ENCODE peak calls at places on chromosomes 11 and 22, in nine cellular contexts. W, V, N, R, O, M, K, I and D are unnamed samples.

GRCh38 chr22:46073683-46074504 is 76.4 kb upstream of the PPARA start:
- DNase-seq in W (peak; percentile 18), V (peak; percentile 29), N (peak; percentile 63), R (peak; percentile 47), O (peak; percentile 44), M (peak; percentile 84), K (peak; percentile 59), I (peak; percentile 61), D (no peak)

GRCh38 chr22:48943567-48944432 is 883.9 kb downstream of the BRD1 start:
- DNase-seq in W (peak; percentile 47), V (peak; percentile 11), N (peak; percentile 29), R (no peak), O (no peak), M (no peak), K (no peak), I (no peak), D (no peak)

GRCh38 chr11:26537341-26537740 is 34.7 kb downstream of the MUC15 start:
- DNase-seq in W (no peak), V (no peak), N (no peak), R (no peak), O (no peak), M (no peak), K (no peak), I (no peak), D (no peak)

GRCh38 chr11:40722179-40722795 is 737.2 kb downstream of the LRRC4C start:
- DNase-seq in W (peak; percentile 49), V (peak; percentile 4), N (peak; percentile 63), R (no peak), O (no peak), M (no peak), K (peak; percentile 30), I (no peak), D (peak; percentile 3)

GRCh38 chr11:108871152-108871551 is 206.3 kb downstream of the DDX10 start:
- DNase-seq in W (peak; percentile 55), V (no peak), N (no peak), R (no peak), O (peak; percentile 15), M (no peak), K (peak; percentile 51), I (peak; percentile 11), D (peak; percentile 26)

GRCh38 chr11:116138280-116138679 is 634.1 kb upstream of the CADM1 start:
- DNase-seq in W (no peak), V (no peak), N (no peak), R (no peak), O (no peak), M (no peak), K (no peak), I (no peak), D (no peak)

GRCh38 chr11:92846542-92847125 is 122.8 kb upstream of the MTNR1B start:
- DNase-seq in W (no peak), V (no peak), N (no peak), R (no peak), O (no peak), M (no peak), K (no peak), I (no peak), D (no peak)

GRCh38 chr22:36395061-36395849 is 7.5 kb upstream of the MYH9 start:
- DNase-seq in W (no peak), V (peak; percentile 73), N (no peak), R (no peak), O (no peak), M (no peak), K (no peak), I (no peak), D (peak; percentile 30)

GRCh38 chr22:45916515-45916914 is 60.4 kb downstream of the WNT7B start:
- DNase-seq in W (no peak), V (peak; percentile 88), N (no peak), R (no peak), O (no peak), M (no peak), K (no peak), I (no peak), D (no peak)

GRCh38 chr11:14418801-14419417 is 59.9 kb upstream of the RRAS2 start:
- DNase-seq in W (no peak), V (no peak), N (no peak), R (no peak), O (no peak), M (no peak), K (peak; percentile 8), I (no peak), D (peak; percentile 8)

GRCh38 chr11:12244156-12244555 is 133.2 kb upstream of the PARVA start:
- DNase-seq in W (no peak), V (no peak), N (no peak), R (no peak), O (no peak), M (no peak), K (no peak), I (no peak), D (no peak)

GRCh38 chr11:65793144-65793581 is 6.3 kb downstream of the OVOL1 start:
- DNase-seq in W (no peak), V (peak; percentile 91), N (peak; percentile 90), R (no peak), O (no peak), M (no peak), K (no peak), I (no peak), D (peak; percentile 97)

GRCh38 chr22:49929553-49929979 is 11.1 kb downstream of the CRELD2 start:
- DNase-seq in W (no peak), V (peak; percentile 74), N (peak; percentile 73), R (peak; percentile 63), O (peak; percentile 60), M (peak; percentile 85), K (peak; percentile 76), I (no peak), D (no peak)

GRCh38 chr22:37951305-37951704 is 2.1 kb downstream of the C22orf23 start:
- DNase-seq in W (no peak), V (no peak), N (no peak), R (no peak), O (no peak), M (no peak), K (no peak), I (no peak), D (no peak)

GRCh38 chr22:37959231-37959825 is 5.8 kb downstream of the POLR2F start:
- DNase-seq in W (no peak), V (no peak), N (no peak), R (no peak), O (no peak), M (no peak), K (no peak), I (no peak), D (no peak)

GRCh38 chr22:37953062-37953436 is 352 bp downstream of the C22orf23 start:
- DNase-seq in W (no peak), V (no peak), N (no peak), R (no peak), O (no peak), M (no peak), K (no peak), I (peak; percentile 18), D (peak; percentile 12)

GRCh38 chr22:37957232-37957631 is 3.7 kb downstream of the POLR2F start:
- DNase-seq in W (no peak), V (no peak), N (no peak), R (no peak), O (no peak), M (no peak), K (no peak), I (no peak), D (no peak)

DNA sequence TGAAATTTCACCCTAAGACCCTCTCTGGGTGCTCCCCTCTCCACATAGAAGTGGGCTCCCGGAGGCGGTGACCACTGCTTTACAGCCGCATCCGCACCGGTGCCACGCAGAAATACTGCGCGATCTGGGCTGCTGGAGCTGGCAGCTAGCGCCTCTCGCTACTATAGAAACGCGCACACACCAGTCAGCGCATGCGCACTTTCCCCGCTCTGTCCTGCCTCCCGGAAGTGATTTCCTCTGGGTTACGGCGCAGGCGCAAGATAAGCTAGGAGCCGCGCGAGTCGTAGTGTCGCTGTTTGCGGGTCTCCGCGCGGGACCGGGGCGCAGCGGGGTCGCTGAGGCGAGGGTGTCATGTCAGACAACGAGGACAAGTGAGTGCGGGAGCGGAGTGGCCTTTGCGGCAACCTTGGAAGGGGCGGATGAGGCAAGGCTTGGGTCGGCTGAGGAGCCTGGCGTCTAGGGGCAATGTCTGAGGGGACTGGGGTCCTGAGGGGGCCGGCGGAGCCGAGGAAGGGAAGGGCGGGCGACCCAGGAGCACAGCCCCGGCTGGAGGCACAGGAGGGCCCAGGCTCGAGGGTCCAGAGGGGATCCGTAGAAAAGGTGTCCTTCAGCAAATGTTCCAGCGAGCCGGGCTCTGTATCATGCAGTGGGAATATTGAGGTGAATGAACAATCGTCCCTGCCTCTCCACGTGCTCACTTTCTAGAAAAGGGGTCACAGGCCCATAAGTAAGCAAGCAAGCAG is at the start of the genes C22orf23 and POLR2F:
- DNase-seq in W (peak; percentile 93), V (peak; percentile 96), N (peak; percentile 96), R (peak; percentile 95), O (peak; percentile 96), M (peak; percentile 99), K (peak; percentile 97), I (peak; percentile 96), D (peak; percentile 99)
- H3K27me3 ChIP-seq in W (no peaks in the 10 kb centered on the region), V (no peaks in the 10 kb centered on the region), N (no peaks in the 10 kb centered on the region), R (no peaks in the 10 kb centered on the region), O (no peaks in the 10 kb centered on the region), M (no peaks in the 10 kb centered on the region), K (no peaks in the 10 kb centered on the region), I (no peaks in the 10 kb centered on the region), D (no peaks in the 10 kb centered on the region)

GRCh38 chr11:58133329-58134076 is 8.2 kb upstream of the OR9I1 start:
- DNase-seq in W (peak; percentile 51), V (no peak), N (no peak), R (no peak), O (no peak), M (no peak), K (no peak), I (no peak), D (no peak)
- TF ChIP-seq CTCF in W (peak; percentile 29), V (no peak), N (no peak), R (no peak), O (no peak), M (no peak), K (no peak), I (no peak), D (no peak)

DNA sequence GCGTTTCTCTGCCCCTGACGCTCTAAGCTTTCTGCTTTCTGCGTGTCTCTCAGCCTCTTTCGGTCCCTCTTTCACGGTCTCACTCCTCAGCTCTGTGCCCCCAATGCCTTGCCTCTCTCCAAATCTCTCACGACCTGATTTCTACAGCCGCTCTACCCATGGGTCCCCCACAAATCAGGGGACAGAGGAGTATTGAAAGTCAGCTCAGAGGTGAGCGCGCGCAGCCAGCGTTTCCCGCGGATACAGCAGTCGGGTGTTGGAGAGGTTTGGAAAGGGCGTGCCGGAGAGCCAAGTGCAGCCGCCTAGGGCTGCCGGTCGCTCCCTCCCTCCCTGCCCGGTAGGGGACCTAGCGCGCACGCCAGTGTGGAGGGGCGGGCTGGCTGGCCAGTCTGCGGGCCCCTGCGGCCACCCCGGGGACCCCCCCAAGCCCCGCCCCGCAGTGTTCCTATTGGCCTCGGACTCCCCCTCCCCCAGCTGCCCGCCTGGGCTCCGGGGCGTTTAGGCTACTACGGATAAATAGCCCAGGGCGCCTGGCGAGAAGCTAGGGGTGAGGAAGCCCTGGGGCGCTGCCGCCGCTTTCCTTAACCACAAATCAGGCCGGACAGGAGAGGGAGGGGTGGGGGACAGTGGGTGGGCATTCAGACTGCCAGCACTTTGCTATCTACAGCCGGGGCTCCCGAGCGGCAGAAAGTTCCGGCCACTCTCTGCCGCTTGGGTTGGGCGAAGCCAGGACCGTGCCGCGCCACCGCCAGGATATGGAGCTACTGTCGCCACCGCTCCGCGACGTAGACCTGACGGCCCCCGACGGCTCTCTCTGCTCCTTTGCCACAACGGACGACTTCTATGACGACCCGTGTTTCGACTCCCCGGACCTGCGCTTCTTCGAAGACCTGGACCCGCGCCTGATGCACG is at the start of gene MYOD1:
- DNase-seq in W (no peak), V (no peak), N (no peak), R (no peak), O (no peak), M (peak; percentile 92), K (no peak), I (no peak), D (no peak)
- H3K27me3 ChIP-seq in W (no peaks in the 10 kb centered on the region), V (peaks cover 55% of the 10 kb centered on the region), N (peaks cover 18% of the 10 kb centered on the region), R (peaks cover 21% of the 10 kb centered on the region), O (peaks cover 94% of the 10 kb centered on the region), M (no peaks in the 10 kb centered on the region), K (peaks cover 47% of the 10 kb centered on the region), I (peaks cover 25% of the 10 kb centered on the region), D (no peaks in the 10 kb centered on the region)

GRCh38 chr11:32312865-32313403 is 122.4 kb downstream of the WT1 start:
- DNase-seq in W (peak; percentile 48), V (peak; percentile 29), N (no peak), R (peak; percentile 54), O (no peak), M (no peak), K (peak; percentile 46), I (no peak), D (peak; percentile 31)
- TF ChIP-seq CTCF in W (peak; percentile 59), V (peak; percentile 89), N (peak; percentile 62), R (peak; percentile 72), O (peak; percentile 69), M (peak; percentile 17), K (peak; percentile 68), I (peak; percentile 27), D (peak; percentile 21)